ENCODE peak calls at places on chromosomes 16 and 17, in six cellular contexts. E is IMR-90, K is iPS DF 6.9, R is heart left ventricle, B is lung, M is mammary epithelial cell. I is an unnamed sample.

GRCh38 chr16:30478766-30479478 is 6.4 kb downstream of the ITGAL start:
- DNase-seq in E (no peak), K (no peak), R (no peak), B (no peak), M (no peak), I (no peak)

GRCh38 chr16:15482068-15482747 is 47.8 kb downstream of the BMERB1 start:
- DNase-seq in E (peak; percentile 99), K (peak; percentile 16), R (peak; percentile 46), B (peak; percentile 30), M (peak; percentile 98), I (peak; percentile 81)

GRCh38 chr17:1058423-1059130 is 61.6 kb downstream of the TIMM22 start:
- DNase-seq in E (peak; percentile 35), K (no peak), R (no peak), B (peak; percentile 74), M (peak; percentile 42), I (peak; percentile 60)

GRCh38 chr17:80007009-80007752 is 28.5 kb downstream of the TBC1D16 start:
- DNase-seq in E (no peak), K (no peak), R (no peak), B (no peak), M (no peak), I (peak; percentile 77)

GRCh38 chr17:4648741-4649140 is 7.3 kb upstream of the ALOX15 start:
- DNase-seq in E (no peak), K (no peak), R (no peak), B (no peak), M (no peak), I (no peak)

GRCh38 chr16:79146-80054 is 1.4 kb downstream of the MPG start:
- DNase-seq in E (peak; percentile 73), K (no peak), R (no peak), B (no peak), M (no peak), I (no peak)

GRCh38 chr16:1296688-1297412 is 12.6 kb upstream of the UBE2I start:
- DNase-seq in E (peak; percentile 81), K (no peak), R (no peak), B (no peak), M (peak; percentile 93), I (no peak)

GRCh38 chr16:16042076-16042475 is 92.7 kb downstream of the ABCC1 start:
- DNase-seq in E (peak; percentile 88), K (no peak), R (peak; percentile 63), B (peak; percentile 39), M (no peak), I (no peak)

GRCh38 chr17:39018267-39019134 is 51.3 kb upstream of the FBXO47 start:
- DNase-seq in E (no peak), K (no peak), R (no peak), B (no peak), M (no peak), I (no peak)

GRCh38 chr17:64357191-64357981 is 33.3 kb downstream of the PECAM1 start:
- DNase-seq in E (peak; percentile 94), K (no peak), R (peak; percentile 77), B (no peak), M (peak; percentile 74), I (no peak)

GRCh38 chr17:80289631-80290030 is 29.0 kb downstream of the RNF213 start:
- DNase-seq in E (no peak), K (no peak), R (no peak), B (no peak), M (no peak), I (peak; percentile 49)

GRCh38 chr16:63714876-63715275 is 1407.0 kb downstream of the CDH11 start:
- DNase-seq in E (no peak), K (peak; percentile 25), R (no peak), B (no peak), M (no peak), I (no peak)

GRCh38 chr16:12470311-12471229 is 333.1 kb downstream of the CPPED1 start:
- DNase-seq in E (peak; percentile 71), K (no peak), R (peak; percentile 71), B (no peak), M (no peak), I (no peak)

GRCh38 chr16:4212207-4212933 is 29.5 kb downstream of the SRL start:
- DNase-seq in E (no peak), K (no peak), R (peak; percentile 87), B (no peak), M (no peak), I (no peak)

GRCh38 chr17:1347681-1348318 is 52.2 kb downstream of the YWHAE start:
- DNase-seq in E (peak; percentile 16), K (no peak), R (peak; percentile 32), B (no peak), M (peak; percentile 44), I (peak; percentile 53)

GRCh38 chr17:66398059-66398458 is 95.6 kb downstream of the PRKCA start:
- DNase-seq in E (no peak), K (no peak), R (no peak), B (no peak), M (no peak), I (no peak)
- H3K4me1 ChIP-seq in E (no peaks in the 10 kb centered on the region), K (no peaks in the 10 kb centered on the region), R (no peaks in the 10 kb centered on the region), B (no peaks in the 10 kb centered on the region), M (no peaks in the 10 kb centered on the region), I (no peaks in the 10 kb centered on the region)

DNA sequence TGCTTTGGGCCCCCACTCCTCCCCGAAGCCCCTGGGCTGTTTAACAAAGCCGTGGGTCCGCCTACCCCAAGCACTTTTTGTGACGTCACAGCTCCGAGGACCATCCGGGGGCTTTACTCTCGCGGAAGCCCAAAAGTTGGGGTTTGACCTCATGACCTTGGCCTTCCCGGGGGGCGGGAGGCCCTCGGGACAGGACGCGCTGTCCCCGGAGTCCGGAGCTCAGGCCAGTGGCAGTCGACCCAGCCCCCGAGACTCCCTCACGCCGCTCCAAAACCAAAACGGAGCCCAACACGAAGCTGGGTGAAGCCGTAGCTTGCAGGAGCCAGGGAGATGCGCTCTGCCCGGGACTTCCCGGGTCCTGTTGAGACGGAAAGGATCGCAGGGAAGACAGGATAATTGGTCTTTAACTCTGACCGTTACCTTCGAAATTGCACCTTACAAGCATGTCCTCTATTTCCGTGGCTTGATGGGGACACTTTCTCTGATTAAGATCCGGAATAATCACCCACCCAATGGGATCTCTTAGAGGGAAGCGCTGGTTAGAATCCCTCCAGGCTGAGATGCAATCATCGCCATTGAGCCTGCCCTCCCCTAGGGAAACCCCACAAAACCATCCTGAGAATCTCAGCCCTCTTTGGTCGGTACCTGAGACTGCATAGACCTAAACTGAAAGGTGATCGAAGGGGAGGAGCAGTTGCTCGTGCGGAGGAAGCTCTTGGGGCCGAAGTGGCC is 4.9 kb upstream of the SOX9 start:
- DNase-seq in E (no peak), K (no peak), R (no peak), B (no peak), M (peak; percentile 64), I (no peak)
- H3K4me3 ChIP-seq in E (no peak overlapping the region), K (peak overlapping the region; percentile 50), R (no peak overlapping the region), B (no peak overlapping the region), M (peak overlapping the region; percentile 45), I (no peak overlapping the region)

GRCh38 chr17:81331527-81332043 is 36.5 kb upstream of the SLC38A10 start:
- DNase-seq in E (no peak), K (no peak), R (no peak), B (no peak), M (no peak), I (peak; percentile 68)
- H3K4me1 ChIP-seq in E (peaks cover 18% of the 10 kb centered on the region), K (peaks cover 14% of the 10 kb centered on the region), R (no peaks in the 10 kb centered on the region), B (peaks cover 7% of the 10 kb centered on the region), M (peaks cover 32% of the 10 kb centered on the region), I (peaks cover 5% of the 10 kb centered on the region)

GRCh38 chr17:77437747-77438146 is 297.0 kb downstream of the SEC14L1 start:
- DNase-seq in E (no peak), K (no peak), R (no peak), B (no peak), M (no peak), I (no peak)
- H3K4me3 ChIP-seq in E (no peak overlapping the region), K (no peak overlapping the region), R (no peak overlapping the region), B (no peak overlapping the region), M (no peak overlapping the region), I (no peak overlapping the region)

DNA sequence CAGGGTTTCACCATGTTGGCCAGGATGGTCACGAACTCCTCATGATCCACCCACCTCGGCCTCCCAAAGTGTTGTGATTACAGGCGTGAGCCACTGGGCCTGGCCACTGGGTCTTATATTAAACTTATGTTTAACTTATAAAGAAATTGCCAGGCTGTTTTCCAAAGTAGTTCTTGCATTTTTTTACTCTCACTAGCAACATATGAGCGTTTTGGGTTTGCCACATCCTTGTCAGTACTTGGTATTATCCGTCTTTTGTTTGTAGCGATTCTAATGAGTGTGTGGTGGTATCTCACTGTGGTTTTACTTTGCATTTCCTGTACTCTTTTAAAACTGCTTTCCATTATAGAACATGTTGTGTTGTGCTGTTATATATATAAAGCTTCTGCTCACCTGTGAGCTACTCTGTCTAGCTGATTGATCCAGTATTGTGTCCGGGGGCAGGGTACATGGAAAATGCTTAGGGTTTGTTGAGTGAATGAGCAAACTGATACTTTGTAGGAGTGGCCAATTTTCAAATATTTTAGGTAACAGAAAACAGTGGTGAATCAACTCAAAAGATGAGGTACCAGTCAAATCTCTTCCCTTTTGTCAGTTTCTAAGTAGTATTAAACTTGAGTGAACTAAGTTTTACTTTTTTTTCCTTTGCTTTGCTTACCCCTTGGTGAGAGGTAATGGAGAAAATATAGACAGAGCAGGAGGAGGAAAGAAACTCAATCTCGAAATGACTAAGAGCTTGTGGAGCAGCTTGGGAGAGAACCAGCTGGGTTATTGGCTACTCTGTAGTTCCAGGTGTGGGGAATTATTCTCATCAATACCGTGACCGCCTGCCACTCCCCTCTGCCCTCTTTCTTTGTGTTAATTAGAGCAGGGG is 75.8 kb downstream of the PITPNC1 start:
- DNase-seq in E (no peak), K (no peak), R (no peak), B (no peak), M (no peak), I (no peak)
- H3K4me1 ChIP-seq in E (no peaks in the 10 kb centered on the region), K (no peaks in the 10 kb centered on the region), R (no peaks in the 10 kb centered on the region), B (peaks cover 6% of the 10 kb centered on the region), M (no peaks in the 10 kb centered on the region), I (peaks cover 3% of the 10 kb centered on the region)

GRCh38 chr17:68733241-68734176 is 132.3 kb upstream of the FAM20A start:
- DNase-seq in E (peak; percentile 72), K (no peak), R (peak; percentile 33), B (no peak), M (no peak), I (no peak)
- H3K4me3 ChIP-seq in E (no peak overlapping the region), K (no peak overlapping the region), R (no peak overlapping the region), B (no peak overlapping the region), M (no peak overlapping the region), I (no peak overlapping the region)